ENCODE peak calls at places on chromosomes 2 and 18, in four cellular contexts. W, D, N and K are unnamed samples.

GRCh38 chr2:232363784-232364615 is 14.6 kb upstream of the ALPP start:
- DNase-seq in W (no peak), D (no peak), N (no peak), K (no peak)

GRCh38 chr2:13021470-13021957 is 304.8 kb downstream of the TRIB2 start:
- DNase-seq in W (no peak), D (no peak), N (no peak), K (no peak)

GRCh38 chr18:8507361-8507760 is 101.9 kb upstream of the RAB12 start:
- DNase-seq in W (no peak), D (no peak), N (no peak), K (no peak)

GRCh38 chr18:64668563-64668962 is 519.7 kb upstream of the LINC00305 start:
- DNase-seq in W (no peak), D (no peak), N (no peak), K (no peak)

GRCh38 chr2:205197468-205198129 is 484.7 kb upstream of the NRP2 start:
- DNase-seq in W (no peak), D (no peak), N (no peak), K (no peak)

GRCh38 chr2:21939961-21940360 is 816.2 kb downstream of the TDRD15 start:
- DNase-seq in W (no peak), D (no peak), N (no peak), K (no peak)

GRCh38 chr2:86562485-86562890 is 755 bp downstream of the CHMP3 start:
- DNase-seq in W (no peak), D (no peak), N (no peak), K (no peak)

GRCh38 chr2:235170016-235170415 is 218.2 kb downstream of the SH3BP4 start:
- DNase-seq in W (no peak), D (no peak), N (no peak), K (no peak)

GRCh38 chr2:190267302-190267701 is 52.3 kb downstream of the HIBCH start:
- DNase-seq in W (no peak), D (no peak), N (no peak), K (no peak)

GRCh38 chr2:45069711-45070664 is 60.7 kb upstream of the SIX2 start:
- DNase-seq in W (no peak), D (no peak), N (no peak), K (no peak)

GRCh38 chr18:46174317-46175039 is 70.3 kb downstream of the HAUS1 start:
- DNase-seq in W (no peak), D (peak), N (peak), K (peak)

GRCh38 chr2:199379251-199379650 is 78.5 kb downstream of the SATB2 start:
- DNase-seq in W (peak), D (no peak), N (no peak), K (no peak)

GRCh38 chr18:38450876-38451275 is 885.3 kb upstream of the CELF4 start:
- DNase-seq in W (no peak), D (no peak), N (no peak), K (no peak)

GRCh38 chr2:60589093-60589492 is 35.6 kb upstream of the BCL11A start:
- DNase-seq in W (no peak), D (no peak), N (no peak), K (no peak)

GRCh38 chr2:58045580-58046334 is 849 bp upstream of the VRK2 start:
- DNase-seq in W (no peak), D (no peak), N (no peak), K (no peak)

GRCh38 chr2:189022492-189022891 is 48.3 kb downstream of the COL3A1 start:
- DNase-seq in W (no peak), D (no peak), N (no peak), K (no peak)

GRCh38 chr18:48733854-48734253 is 195.0 kb downstream of the CTIF start:
- DNase-seq in W (no peak), D (no peak), N (peak), K (no peak)

GRCh38 chr2:199136241-199136640 is 321.5 kb downstream of the SATB2 start:
- DNase-seq in W (no peak), D (no peak), N (no peak), K (no peak)

GRCh38 chr2:118169359-118170005 is 81.2 kb downstream of the INSIG2 start:
- DNase-seq in W (no peak), D (no peak), N (no peak), K (no peak)

GRCh38 chr2:228878138-228878537 is 392.9 kb downstream of the PID1 start:
- DNase-seq in W (no peak), D (no peak), N (no peak), K (no peak)